ENCODE peak calls at places on chromosomes 16 and 17, in seven cellular contexts. V, A, J, X, S, W and E are unnamed samples.
A peak's percentile ranks its signal among the peaks of the same experiment; 100 is the strongest.

GRCh38 chr16:13390093-13390985 is 488.9 kb downstream of the SHISA9 start:
- DNase-seq in A (peak; percentile 54), J (no peak), W (no peak), S (no peak), V (no peak), X (no peak), E (no peak)

GRCh38 chr16:2273931-2274330 is 6.0 kb upstream of the RNPS1 start:
- DNase-seq in X (no peak), V (no peak), A (no peak), J (no peak), W (no peak), S (no peak), E (no peak)

GRCh38 chr16:56673916-56674315 is 4.3 kb downstream of the MT1H start:
- DNase-seq in A (peak; percentile 63), X (peak; percentile 40), V (peak; percentile 20), J (peak; percentile 67), W (peak; percentile 43), S (no peak), E (no peak)

GRCh38 chr16:23357761-23358290 is 55.7 kb downstream of the SCNN1B start:
- DNase-seq in X (no peak), S (no peak), V (no peak), J (no peak), W (no peak), A (no peak), E (no peak)

GRCh38 chr17:71919896-71920295 is 200.9 kb upstream of the SOX9 start:
- DNase-seq in X (no peak), W (no peak), S (no peak), A (no peak), J (no peak), V (no peak), E (no peak)

GRCh38 chr17:66938656-66939055 is 25.9 kb upstream of the CACNG4 start:
- DNase-seq in V (no peak), J (no peak), W (no peak), S (no peak), A (no peak), X (no peak), E (no peak)

GRCh38 chr16:29962344-29962994 is 590 bp downstream of the TMEM219 start:
- DNase-seq in A (no peak), J (no peak), S (no peak), X (no peak), V (peak; percentile 27), W (peak; percentile 68), E (no peak)

GRCh38 chr17:37490638-37491614 is 1.2 kb downstream of the DUSP14 start:
- DNase-seq in S (no peak), V (peak; percentile 93), W (peak; percentile 93), J (peak; percentile 81), X (peak; percentile 65), A (peak; percentile 92), E (peak; percentile 36)

GRCh38 chr17:27216836-27217235 is 77.1 kb upstream of the WSB1 start:
- DNase-seq in W (no peak), A (no peak), S (no peak), V (no peak), X (no peak), J (no peak), E (no peak)

GRCh38 chr17:64502809-64503208 is 3.3 kb downstream of the DDX5 start:
- DNase-seq in X (no peak), W (peak; percentile 60), J (no peak), V (peak; percentile 68), A (no peak), S (no peak), E (no peak)

GRCh38 chr16:1039762-1040161 is 32.8 kb upstream of the SSTR5 start:
- DNase-seq in X (no peak), V (no peak), S (no peak), J (no peak), A (no peak), W (no peak), E (no peak)

GRCh38 chr16:27231692-27232060 is 28.4 kb downstream of the KDM8 start:
- DNase-seq in V (no peak), J (no peak), A (no peak), S (no peak), X (no peak), W (no peak), E (no peak)

GRCh38 chr16:75288181-75288580 is 36.8 kb upstream of the BCAR1 start:
- DNase-seq in X (no peak), V (no peak), J (no peak), W (no peak), S (no peak), A (no peak), E (no peak)

GRCh38 chr16:22220714-22221113 is 14.6 kb downstream of the EEF2K start:
- DNase-seq in V (no peak), W (no peak), A (no peak), J (no peak), S (no peak), X (no peak), E (no peak)

GRCh38 chr17:1275962-1276736 is 3.3 kb upstream of the TRARG1 start:
- DNase-seq in A (peak; percentile 66), S (no peak), W (peak; percentile 60), J (peak; percentile 85), V (peak; percentile 27), X (no peak), E (peak; percentile 74)

GRCh38 chr16:6841392-6841791 is 491.3 kb upstream of the RBFOX1 start:
- DNase-seq in A (no peak), V (no peak), J (no peak), S (no peak), W (no peak), X (no peak), E (no peak)
- H2AK5ac ChIP-seq in A (no peak overlapping the region), V (no peak overlapping the region), J (no peak overlapping the region), S (no peak overlapping the region), W (no peak overlapping the region), X (no peak overlapping the region), E (no peak overlapping the region)

DNA sequence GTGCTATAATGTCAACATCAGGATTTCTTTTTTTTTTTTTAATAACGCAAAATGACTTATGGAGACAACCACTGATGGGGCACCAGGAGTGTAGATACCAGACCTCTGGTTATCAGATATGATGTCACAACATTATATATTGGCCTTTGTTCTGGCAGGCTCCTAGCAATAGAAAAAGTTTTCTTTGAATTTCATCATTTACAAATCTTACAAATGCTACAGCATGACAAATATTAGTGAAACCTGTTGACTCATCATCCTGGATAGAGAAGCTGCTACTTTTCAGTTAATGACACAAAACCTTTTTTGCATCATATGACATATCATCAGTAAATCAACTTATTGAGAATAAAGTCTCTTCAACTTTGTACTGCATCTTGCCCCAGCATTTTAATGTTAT is 6.1 kb downstream of the THUMPD1 start:
- DNase-seq in A (no peak), W (no peak), S (no peak), X (no peak), J (no peak), V (peak; percentile 18), E (no peak)
- H2BK5ac ChIP-seq in A (no peak overlapping the region), W (no peak overlapping the region), S (no peak overlapping the region), X (no peak overlapping the region), J (no peak overlapping the region), V (no peak overlapping the region), E (no peak overlapping the region)

DNA sequence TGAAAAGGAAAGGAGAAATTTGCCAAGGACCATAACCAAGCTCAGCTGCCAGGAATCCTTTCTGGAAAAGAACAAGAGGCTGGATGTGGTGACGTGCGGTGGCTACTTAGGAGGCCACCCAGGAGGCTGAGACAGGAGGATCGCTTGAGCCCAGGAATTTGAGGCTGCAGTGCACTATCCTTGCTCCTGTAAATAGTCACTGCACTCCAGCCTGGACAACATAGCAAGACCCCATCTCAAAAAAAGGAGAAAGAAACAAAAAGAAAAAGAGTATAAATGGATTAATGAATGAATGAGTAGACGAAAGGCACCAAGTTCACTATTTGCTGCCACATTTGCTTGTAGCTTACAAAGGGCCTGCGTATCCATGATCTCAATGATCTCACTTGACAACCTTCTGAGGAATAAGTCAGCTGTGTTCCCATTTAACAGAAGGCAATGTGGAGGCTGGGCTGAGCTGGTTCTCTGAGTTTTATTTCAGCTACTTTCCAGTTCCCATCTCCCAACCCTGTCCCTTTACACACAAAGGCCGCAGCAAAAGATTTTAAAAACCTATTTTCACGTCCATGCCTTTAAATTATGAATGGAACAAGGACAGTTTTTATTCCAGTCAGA is 29.8 kb downstream of the ARSG start:
- DNase-seq in S (no peak), A (no peak), W (no peak), X (no peak), J (no peak), V (no peak), E (no peak)
- H3K27ac ChIP-seq in S (no peak overlapping the region), A (no peak overlapping the region), W (no peak overlapping the region), X (peak overlapping the region; percentile 85), J (no peak overlapping the region), V (no peak overlapping the region), E (no peak overlapping the region)

GRCh38 chr16:88409296-88410065 is 26.7 kb downstream of the ZNF469 start:
- DNase-seq in V (no peak), A (no peak), S (no peak), J (no peak), W (no peak), X (no peak), E (no peak)
- H2AK5ac ChIP-seq in V (no peak overlapping the region), A (no peak overlapping the region), S (no peak overlapping the region), J (no peak overlapping the region), W (no peak overlapping the region), X (no peak overlapping the region), E (no peak overlapping the region)

GRCh38 chr17:46811978-46812583 is 6.4 kb downstream of the WNT3 start:
- DNase-seq in X (no peak), V (peak; percentile 55), A (peak; percentile 65), S (no peak), W (peak; percentile 61), J (no peak), E (no peak)
- H2BK5ac ChIP-seq in X (no peak overlapping the region), V (no peak overlapping the region), A (no peak overlapping the region), S (no peak overlapping the region), W (no peak overlapping the region), J (no peak overlapping the region), E (peak overlapping the region; percentile 45)

GRCh38 chr17:4219241-4219640 is 44.5 kb downstream of the ANKFY1 start:
- DNase-seq in X (no peak), A (no peak), V (no peak), W (no peak), S (no peak), J (no peak), E (no peak)

GRCh38 chr17:4215882-4216411 is 47.8 kb downstream of the ANKFY1 start:
- DNase-seq in W (peak; percentile 28), V (no peak), J (no peak), S (no peak), X (no peak), A (no peak), E (no peak)

GRCh38 chr17:4220655-4221054 is 43.1 kb downstream of the ANKFY1 start:
- DNase-seq in W (peak; percentile 95), V (peak; percentile 11), J (no peak), X (no peak), A (no peak), S (no peak), E (no peak)

GRCh38 chr17:4221899-4222659 is 41.7 kb downstream of the ANKFY1 start:
- DNase-seq in A (no peak), W (no peak), J (no peak), S (no peak), X (peak; percentile 41), V (no peak), E (no peak)

DNA sequence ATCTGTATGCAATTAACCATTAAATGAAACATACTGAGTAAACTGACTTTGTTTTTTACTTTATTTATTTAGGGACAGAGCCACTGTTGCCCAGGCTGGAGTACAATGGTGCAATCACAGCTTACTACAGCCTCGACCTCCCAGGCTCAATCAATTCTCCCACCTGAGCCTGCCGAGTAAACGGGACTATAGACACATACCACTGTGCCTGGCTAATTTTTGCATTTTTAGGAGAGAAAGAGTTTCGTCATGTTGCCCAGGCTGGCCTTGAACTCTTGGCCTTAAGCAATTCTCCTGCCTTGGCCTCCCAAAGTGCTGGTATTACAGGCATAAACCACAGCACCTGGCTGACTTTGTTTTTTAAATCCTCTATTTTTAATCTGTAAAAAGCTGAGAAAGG is 42.6 kb downstream of the ANKFY1 start:
- DNase-seq in X (no peak), J (no peak), W (no peak), A (no peak), S (no peak), V (no peak), E (no peak)
- H3K27ac ChIP-seq in X (no peak overlapping the region), J (no peak overlapping the region), W (no peak overlapping the region), A (no peak overlapping the region), S (no peak overlapping the region), V (no peak overlapping the region), E (no peak overlapping the region)